ENCODE peak calls at places on chromosomes 7 and 10, in ten cellular contexts. C is activated CD4-positive, CD25-positive, alpha-beta regulatory T cell; V is HTR-8/SVneo; W is PC-3; I is T-cell; B is stimulated activated CD8-positive, alpha-beta memory T cell treated with anti-CD3 and anti-CD28 coated beads, Interleukin-12 subunit alpha, Interleukin-12 subunit beta, amount 100 ng/mL, for 4 hours; Q is NCI-H345; L is NCI-H526 treated with DMSO at 0.1 percent for 48 hours; O is GM12865; S is CD8-positive, alpha-beta memory T cell. A is an unnamed sample.

GRCh38 chr10:62502995-62503613 is 128.9 kb downstream of the ZNF365 start:
- DNase-seq in C (no peak), V (no peak), W (peak; percentile 59), I (no peak), B (no peak), Q (no peak), L (no peak), O (no peak), S (no peak), A (no peak)

GRCh38 chr10:49743464-49744075 is 18.6 kb downstream of the OGDHL start:
- DNase-seq in C (no peak), V (no peak), W (no peak), I (no peak), B (no peak), Q (no peak), L (no peak), O (no peak), S (no peak), A (no peak)

GRCh38 chr7:47827321-47827720 is 120.9 kb downstream of the PKD1L1 start:
- DNase-seq in C (no peak), V (no peak), W (peak; percentile 41), I (no peak), B (no peak), Q (no peak), L (no peak), O (no peak), S (no peak), A (no peak)

GRCh38 chr10:60917331-60918280 is 26.4 kb downstream of the RHOBTB1 start:
- DNase-seq in C (no peak), V (no peak), W (no peak), I (no peak), B (no peak), Q (no peak), L (no peak), O (no peak), S (no peak), A (no peak)

GRCh38 chr10:88557659-88558058 is 25.5 kb downstream of the RNLS start:
- DNase-seq in C (no peak), V (peak; percentile 20), W (no peak), I (no peak), B (no peak), Q (no peak), L (no peak), O (no peak), S (no peak), A (no peak)

GRCh38 chr7:151244156-151244870 is 4.2 kb downstream of the SMARCD3 start:
- DNase-seq in C (peak; percentile 27), V (peak; percentile 40), W (peak; percentile 41), I (peak; percentile 40), B (no peak), Q (peak; percentile 64), L (peak; percentile 30), O (peak; percentile 70), S (peak; percentile 53), A (peak; percentile 16)

GRCh38 chr10:29440981-29441380 is 152.1 kb downstream of the LYZL1 start:
- DNase-seq in C (no peak), V (no peak), W (no peak), I (no peak), B (no peak), Q (no peak), L (no peak), O (no peak), S (no peak), A (no peak)

GRCh38 chr7:151917791-151918311 is 38.4 kb upstream of the GALNTL5 start:
- DNase-seq in C (no peak), V (no peak), W (peak; percentile 56), I (no peak), B (no peak), Q (no peak), L (no peak), O (no peak), S (no peak), A (no peak)

GRCh38 chr10:132458595-132459251 is 61.7 kb downstream of the PWWP2B start:
- DNase-seq in C (peak; percentile 56), V (peak; percentile 33), W (peak; percentile 36), I (peak; percentile 48), B (peak; percentile 45), Q (peak; percentile 34), L (no peak), O (peak; percentile 36), S (peak; percentile 59), A (peak; percentile 76)

GRCh38 chr7:131105803-131106680 is 221.6 kb upstream of the MKLN1 start:
- DNase-seq in C (peak; percentile 71), V (peak; percentile 72), W (peak; percentile 52), I (peak; percentile 79), B (peak; percentile 87), Q (peak; percentile 68), L (peak; percentile 54), O (peak; percentile 78), S (peak; percentile 87), A (peak; percentile 96)

GRCh38 chr10:29131952-29132820 is 156.7 kb upstream of the LYZL1 start:
- DNase-seq in C (no peak), V (no peak), W (peak; percentile 56), I (no peak), B (no peak), Q (peak; percentile 72), L (no peak), O (no peak), S (no peak), A (no peak)

GRCh38 chr7:155274956-155275355 is 22.7 kb upstream of the INSIG1 start:
- DNase-seq in C (no peak), V (no peak), W (no peak), I (no peak), B (no peak), Q (no peak), L (no peak), O (no peak), S (no peak), A (no peak)

GRCh38 chr10:127569210-127569609 is 20.1 kb downstream of the NPS start:
- DNase-seq in C (no peak), V (no peak), W (no peak), I (no peak), B (no peak), Q (no peak), L (no peak), O (no peak), S (no peak), A (no peak)

GRCh38 chr10:78333362-78334143 is 299.9 kb downstream of the RPS24 start:
- DNase-seq in C (no peak), V (no peak), W (no peak), I (no peak), B (no peak), Q (no peak), L (no peak), O (no peak), S (no peak), A (no peak)

GRCh38 chr7:40301486-40302065 is 166.8 kb downstream of the SUGCT start:
- DNase-seq in C (no peak), V (no peak), W (no peak), I (no peak), B (no peak), Q (no peak), L (no peak), O (no peak), S (no peak), A (no peak)

GRCh38 chr10:43215758-43216455 is 51.0 kb downstream of the RASGEF1A start:
- DNase-seq in C (no peak), V (no peak), W (no peak), I (no peak), B (no peak), Q (no peak), L (no peak), O (no peak), S (no peak), A (no peak)

GRCh38 chr7:774161-775109 is 47.4 kb upstream of the PRKAR1B start:
- DNase-seq in C (peak; percentile 47), V (peak; percentile 65), W (peak; percentile 32), I (peak; percentile 18), B (peak; percentile 42), Q (peak; percentile 32), L (peak; percentile 18), O (peak; percentile 53), S (peak; percentile 55), A (peak; percentile 61)

GRCh38 chr10:104045151-104046089 is 40.3 kb downstream of the COL17A1 start:
- DNase-seq in C (no peak), V (peak; percentile 68), W (peak; percentile 80), I (no peak), B (no peak), Q (peak; percentile 7), L (no peak), O (peak; percentile 35), S (no peak), A (no peak)

GRCh38 chr7:69640925-69641594 is 42.8 kb downstream of the AUTS2 start:
- DNase-seq in C (no peak), V (no peak), W (no peak), I (no peak), B (no peak), Q (no peak), L (no peak), O (no peak), S (no peak), A (no peak)

GRCh38 chr10:43110318-43111071 is 27.8 kb upstream of the CSGALNACT2 start:
- DNase-seq in C (no peak), V (peak; percentile 34), W (peak; percentile 47), I (no peak), B (no peak), Q (no peak), L (no peak), O (peak; percentile 54), S (no peak), A (no peak)

GRCh38 chr7:137878333-137878961 is 31.7 kb upstream of the DGKI start:
- DNase-seq in C (no peak), V (no peak), W (no peak), I (no peak), B (no peak), Q (no peak), L (no peak), O (no peak), S (no peak), A (no peak)

GRCh38 chr10:31096161-31096560 is 64.5 kb upstream of the ZNF438 start:
- DNase-seq in C (no peak), V (no peak), W (no peak), I (no peak), B (no peak), Q (no peak), L (no peak), O (no peak), S (no peak), A (no peak)